ENCODE peak calls at places on chromosomes 11 and 22, in six cellular contexts. B is naive thymus-derived CD8-positive, alpha-beta T cell; H is NCI-H1092; J is activated T-cell treated with anti-CD3 and anti-CD28 coated beads, Interleukin-2, amount 50 U/mL, for 1 hour; T is left lung; Y is ovary. V is an unnamed sample.

GRCh38 chr11:121467965-121468364 is 15.2 kb upstream of the SORL1-AS1 start:
- DNase-seq in B (peak), H (no peak), J (peak), T (no peak), Y (no peak), V (no peak)

GRCh38 chr11:64970731-64971151 is 1.2 kb downstream of the MAJIN start:
- DNase-seq in B (no peak), H (no peak), J (peak), T (peak), Y (no peak), V (no peak)

GRCh38 chr11:67400942-67401494 is 640 bp downstream of the PPP1CA start:
- DNase-seq in B (no peak), H (no peak), J (no peak), T (peak), Y (no peak), V (no peak)

GRCh38 chr11:102241026-102241425 is 76.3 kb upstream of the BIRC3 start:
- DNase-seq in B (no peak), H (no peak), J (no peak), T (no peak), Y (no peak), V (no peak)

GRCh38 chr11:73206751-73207280 is 11.3 kb upstream of the P2RY2 start:
- DNase-seq in B (no peak), H (no peak), J (no peak), T (no peak), Y (no peak), V (no peak)

GRCh38 chr22:50597097-50597496 is 3.5 kb upstream of the MAPK8IP2 start:
- DNase-seq in B (no peak), H (no peak), J (no peak), T (peak), Y (no peak), V (no peak)

GRCh38 chr11:95322546-95322945 is 91.5 kb upstream of the SESN3 start:
- DNase-seq in B (no peak), H (no peak), J (no peak), T (no peak), Y (no peak), V (no peak)

GRCh38 chr11:1197886-1198765 is 24.7 kb upstream of the MUC5B start:
- DNase-seq in B (no peak), H (no peak), J (no peak), T (peak), Y (peak), V (no peak)

GRCh38 chr22:48908547-48908946 is 919.1 kb downstream of the BRD1 start:
- DNase-seq in B (no peak), H (no peak), J (no peak), T (no peak), Y (no peak), V (no peak)

GRCh38 chr11:32829680-32830412 is at the start of gene PRRG4:
- DNase-seq in B (peak), H (no peak), J (peak), T (peak), Y (peak), V (peak)

GRCh38 chr11:46898396-46899095 is 19.8 kb downstream of the LRP4 start:
- DNase-seq in B (no peak), H (no peak), J (no peak), T (no peak), Y (no peak), V (no peak)

GRCh38 chr11:16613401-16614381 is 124.8 kb upstream of the C11orf58 start:
- DNase-seq in B (peak), H (peak), J (peak), T (peak), Y (peak), V (peak)

GRCh38 chr11:118166641-118167040 is 9.8 kb downstream of the SCN2B start:
- DNase-seq in B (no peak), H (no peak), J (no peak), T (no peak), Y (no peak), V (no peak)

GRCh38 chr11:111795333-111795985 is 29.3 kb upstream of the PPP2R1B start:
- DNase-seq in B (no peak), H (no peak), J (no peak), T (no peak), Y (no peak), V (no peak)

GRCh38 chr11:128848815-128849455 is 18.2 kb downstream of the KCNJ1 start:
- DNase-seq in B (peak), H (peak), J (peak), T (peak), Y (no peak), V (no peak)

GRCh38 chr11:65650547-65651338 is 12.0 kb downstream of the RELA start:
- DNase-seq in B (no peak), H (no peak), J (no peak), T (no peak), Y (peak), V (no peak)

GRCh38 chr11:23988381-23989006 is 508.4 kb upstream of the LUZP2 start:
- DNase-seq in B (no peak), H (no peak), J (no peak), T (no peak), Y (no peak), V (no peak)

GRCh38 chr11:119509969-119510401 is 87.0 kb upstream of the THY1 start:
- DNase-seq in B (no peak), H (no peak), J (no peak), T (no peak), Y (no peak), V (peak)

GRCh38 chr11:45803981-45804805 is 756 bp upstream of the SLC35C1 start:
- DNase-seq in B (peak), H (peak), J (peak), T (peak), Y (peak), V (peak)

GRCh38 chr22:20918663-20919220 is 1.5 kb downstream of the CRKL start:
- DNase-seq in B (no peak), H (no peak), J (no peak), T (no peak), Y (no peak), V (no peak)